ENCODE peak calls at places on chromosomes 4 and X, in five cellular contexts. One of them, this sample, is unnamed.

GRCh38 chr4:181908168-181908567 is 335.0 kb upstream of the TENM3 start:
- DNase-seq in stromal cell of bone marrow: no peak
- DNase-seq in cardiac fibroblast: no peak
- DNase-seq in AML-193: no peak
- DNase-seq in kidney glomerular epithelial cell: no peak
- DNase-seq in this sample: no peak

GRCh38 chr4:112516401-112517066 is 554 bp upstream of the NEUROG2 start:
- DNase-seq in kidney glomerular epithelial cell: no peak
- DNase-seq in stromal cell of bone marrow: no peak
- DNase-seq in AML-193: no peak
- DNase-seq in cardiac fibroblast: no peak
- DNase-seq in this sample: no peak

GRCh38 chr4:110055014-110055768 is 142.5 kb downstream of the EGF start:
- DNase-seq in kidney glomerular epithelial cell: peak; percentile 51
- DNase-seq in cardiac fibroblast: peak; percentile 39
- DNase-seq in AML-193: no peak
- DNase-seq in stromal cell of bone marrow: no peak
- DNase-seq in this sample: no peak

GRCh38 chr4:77581724-77582123 is 23.9 kb upstream of the CXCL13 start:
- DNase-seq in kidney glomerular epithelial cell: no peak
- DNase-seq in cardiac fibroblast: no peak
- DNase-seq in AML-193: no peak
- DNase-seq in stromal cell of bone marrow: peak; percentile 31
- DNase-seq in this sample: no peak

GRCh38 chr4:77818667-77819408 is at the start of gene CNOT6L:
- DNase-seq in AML-193: peak; percentile 21
- DNase-seq in cardiac fibroblast: peak; percentile 49
- DNase-seq in stromal cell of bone marrow: peak; percentile 44
- DNase-seq in kidney glomerular epithelial cell: peak; percentile 47
- DNase-seq in this sample: peak; percentile 40

GRCh38 chrX:19840899-19841648 is 46.3 kb downstream of the SH3KBP1 start:
- DNase-seq in kidney glomerular epithelial cell: peak; percentile 3
- DNase-seq in cardiac fibroblast: no peak
- DNase-seq in stromal cell of bone marrow: no peak
- DNase-seq in AML-193: no peak
- DNase-seq in this sample: no peak

GRCh38 chrX:131626681-131627296 is 82.9 kb downstream of the OR13H1 start:
- DNase-seq in stromal cell of bone marrow: no peak
- DNase-seq in cardiac fibroblast: peak; percentile 24
- DNase-seq in kidney glomerular epithelial cell: no peak
- DNase-seq in AML-193: no peak
- DNase-seq in this sample: no peak

GRCh38 chr4:141999446-142000143 is 363.2 kb downstream of the IL15 start:
- DNase-seq in cardiac fibroblast: no peak
- DNase-seq in AML-193: no peak
- DNase-seq in stromal cell of bone marrow: no peak
- DNase-seq in kidney glomerular epithelial cell: no peak
- DNase-seq in this sample: no peak

GRCh38 chr4:113435893-113436292 is 325.6 kb downstream of the CAMK2D start:
- DNase-seq in AML-193: no peak
- DNase-seq in kidney glomerular epithelial cell: peak; percentile 72
- DNase-seq in stromal cell of bone marrow: peak; percentile 91
- DNase-seq in cardiac fibroblast: peak; percentile 92
- DNase-seq in this sample: no peak

GRCh38 chr4:76956961-76957738 is 7.6 kb downstream of the SEPTIN11 start:
- DNase-seq in stromal cell of bone marrow: no peak
- DNase-seq in kidney glomerular epithelial cell: no peak
- DNase-seq in cardiac fibroblast: peak; percentile 61
- DNase-seq in AML-193: no peak
- DNase-seq in this sample: no peak

GRCh38 chr4:186936496-186937375 is 213.1 kb upstream of the FAT1 start:
- DNase-seq in AML-193: no peak
- DNase-seq in cardiac fibroblast: peak; percentile 86
- DNase-seq in kidney glomerular epithelial cell: peak; percentile 95
- DNase-seq in stromal cell of bone marrow: peak; percentile 84
- DNase-seq in this sample: no peak

GRCh38 chrX:41457618-41458192 is 10.6 kb downstream of the NYX start:
- DNase-seq in stromal cell of bone marrow: no peak
- DNase-seq in kidney glomerular epithelial cell: no peak
- DNase-seq in cardiac fibroblast: peak; percentile 22
- DNase-seq in AML-193: no peak
- DNase-seq in this sample: no peak

GRCh38 chrX:154125356-154126040 is 18.5 kb upstream of the OPN1LW start:
- DNase-seq in cardiac fibroblast: no peak
- DNase-seq in AML-193: no peak
- DNase-seq in kidney glomerular epithelial cell: no peak
- DNase-seq in stromal cell of bone marrow: no peak
- DNase-seq in this sample: no peak

GRCh38 chr4:145034727-145035211 is 63.2 kb downstream of the ANAPC10 start:
- DNase-seq in AML-193: no peak
- DNase-seq in kidney glomerular epithelial cell: peak; percentile 36
- DNase-seq in cardiac fibroblast: peak; percentile 88
- DNase-seq in stromal cell of bone marrow: peak; percentile 70
- DNase-seq in this sample: no peak

GRCh38 chrX:155235891-155236290 is 19.6 kb downstream of the VBP1 start:
- DNase-seq in stromal cell of bone marrow: no peak
- DNase-seq in cardiac fibroblast: no peak
- DNase-seq in AML-193: no peak
- DNase-seq in kidney glomerular epithelial cell: no peak
- DNase-seq in this sample: no peak

GRCh38 chr4:27010334-27010940 is 149.8 kb downstream of the STIM2 start:
- DNase-seq in kidney glomerular epithelial cell: peak; percentile 29
- DNase-seq in AML-193: peak; percentile 68
- DNase-seq in stromal cell of bone marrow: peak; percentile 53
- DNase-seq in cardiac fibroblast: peak; percentile 84
- DNase-seq in this sample: no peak

GRCh38 chr4:996994-997374 is 3.8 kb upstream of the SLC26A1 start:
- DNase-seq in cardiac fibroblast: no peak
- DNase-seq in AML-193: no peak
- DNase-seq in kidney glomerular epithelial cell: no peak
- DNase-seq in stromal cell of bone marrow: no peak
- DNase-seq in this sample: no peak

GRCh38 chrX:117305168-117305766 is 811.3 kb downstream of the KLHL13 start:
- DNase-seq in stromal cell of bone marrow: no peak
- DNase-seq in cardiac fibroblast: no peak
- DNase-seq in kidney glomerular epithelial cell: no peak
- DNase-seq in AML-193: no peak
- DNase-seq in this sample: no peak

GRCh38 chr4:137125011-137125410 is 407.3 kb downstream of the PCDH18 start:
- DNase-seq in kidney glomerular epithelial cell: no peak
- DNase-seq in stromal cell of bone marrow: peak; percentile 73
- DNase-seq in AML-193: no peak
- DNase-seq in cardiac fibroblast: peak; percentile 76
- DNase-seq in this sample: no peak

GRCh38 chrX:129783176-129783776 is 3.5 kb downstream of the SASH3 start:
- DNase-seq in cardiac fibroblast: no peak
- DNase-seq in AML-193: no peak
- DNase-seq in kidney glomerular epithelial cell: no peak
- DNase-seq in stromal cell of bone marrow: no peak
- DNase-seq in this sample: no peak

GRCh38 chr4:86118696-86119095 is 241.2 kb downstream of the MAPK10 start:
- DNase-seq in kidney glomerular epithelial cell: no peak
- DNase-seq in stromal cell of bone marrow: no peak
- DNase-seq in AML-193: no peak
- DNase-seq in cardiac fibroblast: no peak
- DNase-seq in this sample: no peak

GRCh38 chr4:26671111-26671510 is 87.2 kb downstream of the TBC1D19 start:
- DNase-seq in stromal cell of bone marrow: no peak
- DNase-seq in cardiac fibroblast: no peak
- DNase-seq in kidney glomerular epithelial cell: no peak
- DNase-seq in AML-193: no peak
- DNase-seq in this sample: no peak

GRCh38 chrX:20066968-20067708 is 49.6 kb downstream of the MAP7D2 start:
- DNase-seq in cardiac fibroblast: peak; percentile 71
- DNase-seq in AML-193: peak; percentile 5
- DNase-seq in kidney glomerular epithelial cell: peak; percentile 42
- DNase-seq in stromal cell of bone marrow: peak; percentile 31
- DNase-seq in this sample: no peak

GRCh38 chr4:144504853-144505252 is 141.1 kb upstream of the HHIP start:
- DNase-seq in AML-193: no peak
- DNase-seq in stromal cell of bone marrow: no peak
- DNase-seq in cardiac fibroblast: no peak
- DNase-seq in kidney glomerular epithelial cell: no peak
- DNase-seq in this sample: no peak

GRCh38 chrX:143500751-143501150 is 16.5 kb downstream of the SPANXN3 start:
- DNase-seq in AML-193: no peak
- DNase-seq in stromal cell of bone marrow: no peak
- DNase-seq in cardiac fibroblast: no peak
- DNase-seq in kidney glomerular epithelial cell: peak; percentile 4
- DNase-seq in this sample: no peak

GRCh38 chrX:39726810-39727209 is 370.9 kb downstream of the BCOR start:
- DNase-seq in kidney glomerular epithelial cell: no peak
- DNase-seq in stromal cell of bone marrow: no peak
- DNase-seq in AML-193: no peak
- DNase-seq in cardiac fibroblast: peak; percentile 71
- DNase-seq in this sample: no peak

GRCh38 chr4:5887361-5888221 is 5.3 kb downstream of the CRMP1 start:
- DNase-seq in cardiac fibroblast: no peak
- DNase-seq in kidney glomerular epithelial cell: no peak
- DNase-seq in AML-193: no peak
- DNase-seq in stromal cell of bone marrow: no peak
- DNase-seq in this sample: no peak

GRCh38 chr4:124061413-124061812 is 651.1 kb downstream of the ANKRD50 start:
- DNase-seq in stromal cell of bone marrow: peak; percentile 87
- DNase-seq in cardiac fibroblast: peak; percentile 87
- DNase-seq in AML-193: no peak
- DNase-seq in kidney glomerular epithelial cell: no peak
- DNase-seq in this sample: no peak

GRCh38 chr4:42152507-42153504 is at the start of gene BEND4:
- DNase-seq in AML-193: no peak
- DNase-seq in stromal cell of bone marrow: no peak
- DNase-seq in kidney glomerular epithelial cell: no peak
- DNase-seq in cardiac fibroblast: no peak
- DNase-seq in this sample: no peak

GRCh38 chr4:76526585-76526990 is 91.6 kb downstream of the SHROOM3 start:
- DNase-seq in AML-193: no peak
- DNase-seq in cardiac fibroblast: peak; percentile 83
- DNase-seq in kidney glomerular epithelial cell: peak; percentile 34
- DNase-seq in stromal cell of bone marrow: no peak
- DNase-seq in this sample: no peak

GRCh38 chrX:118503260-118504041 is 7.8 kb downstream of the DOCK11 start:
- DNase-seq in cardiac fibroblast: no peak
- DNase-seq in AML-193: no peak
- DNase-seq in kidney glomerular epithelial cell: no peak
- DNase-seq in stromal cell of bone marrow: no peak
- DNase-seq in this sample: no peak

This sample was measured in thoracic aorta.